ENCODE peak calls at places on chromosome 18, in four cellular contexts. E is H1, S is GM12878, K is NT2/D1. X is an unnamed sample.

GRCh38 chr18:304887-305529 is 37.2 kb upstream of the THOC1 start:
- DNase-seq in E (peak; percentile 48), S (no peak), K (peak; percentile 52), X (no peak)

GRCh38 chr18:77101410-77102245 is 31.0 kb downstream of the MBP start:
- DNase-seq in E (peak; percentile 45), S (peak; percentile 61), K (peak; percentile 48), X (no peak)

GRCh38 chr18:37270046-37270665 is 295.4 kb downstream of the CELF4 start:
- DNase-seq in E (peak; percentile 85), S (no peak), K (peak; percentile 25), X (peak; percentile 81)

GRCh38 chr18:55488473-55488872 is 99.5 kb downstream of the TCF4 start:
- DNase-seq in E (no peak), S (no peak), K (peak; percentile 32), X (no peak)

GRCh38 chr18:74589820-74590219 is 7.8 kb upstream of the ZNF407 start:
- DNase-seq in E (no peak), S (no peak), K (no peak), X (no peak)

GRCh38 chr18:50268022-50268747 is 1.9 kb upstream of the CFAP53 start:
- DNase-seq in E (peak; percentile 94), S (peak; percentile 62), K (peak; percentile 51), X (peak; percentile 55)

GRCh38 chr18:31741096-31741735 is 19.5 kb downstream of the SLC25A52 start:
- DNase-seq in E (peak; percentile 72), S (peak; percentile 16), K (peak; percentile 15), X (peak; percentile 64)

GRCh38 chr18:60861575-60861974 is 471.7 kb upstream of the CDH20 start:
- DNase-seq in E (no peak), S (no peak), K (no peak), X (no peak)

GRCh38 chr18:8367217-8367988 is 241.8 kb upstream of the RAB12 start:
- DNase-seq in E (peak; percentile 83), S (no peak), K (peak; percentile 59), X (peak; percentile 48)

GRCh38 chr18:12599543-12599942 is 58.4 kb downstream of the SPIRE1 start:
- DNase-seq in E (no peak), S (no peak), K (no peak), X (no peak)

GRCh38 chr18:46152436-46152807 is 48.2 kb downstream of the HAUS1 start:
- DNase-seq in E (no peak), S (no peak), K (no peak), X (no peak)

GRCh38 chr18:52160652-52161051 is 179.3 kb upstream of the DCC start:
- DNase-seq in E (no peak), S (no peak), K (peak; percentile 50), X (no peak)

GRCh38 chr18:44098551-44099098 is 582.1 kb upstream of the SETBP1 start:
- DNase-seq in E (peak; percentile 58), S (no peak), K (peak; percentile 16), X (peak; percentile 6)

GRCh38 chr18:79943608-79944125 is 7.8 kb downstream of the SLC66A2 start:
- DNase-seq in E (no peak), S (no peak), K (no peak), X (no peak)

GRCh38 chr18:46174317-46175039 is 70.3 kb downstream of the HAUS1 start:
- DNase-seq in E (peak; percentile 62), S (no peak), K (no peak), X (peak; percentile 25)

GRCh38 chr18:36760598-36760997 is 68.2 kb downstream of the TPGS2 start:
- DNase-seq in E (no peak), S (no peak), K (no peak), X (no peak)

GRCh38 chr18:31942301-31942998 is 478 bp downstream of the TRAPPC8 start:
- DNase-seq in E (no peak), S (no peak), K (no peak), X (peak; percentile 69)

GRCh38 chr18:36177913-36178312 is 9.4 kb upstream of the MOCOS start:
- DNase-seq in E (no peak), S (no peak), K (no peak), X (no peak)

GRCh38 chr18:63881851-63882250 is 5.7 kb upstream of the SERPINB2 start:
- DNase-seq in E (no peak), S (no peak), K (no peak), X (no peak)

GRCh38 chr18:54828290-54828871 is at the start of gene RAB27B:
- DNase-seq in E (peak; percentile 83), S (no peak), K (peak; percentile 54), X (peak; percentile 53)

GRCh38 chr18:10274327-10274726 is 180.1 kb upstream of the APCDD1 start:
- DNase-seq in E (no peak), S (no peak), K (no peak), X (no peak)

GRCh38 chr18:57846258-57846657 is 43.1 kb upstream of the ATP8B1 start:
- DNase-seq in E (no peak), S (no peak), K (no peak), X (no peak)

GRCh38 chr18:58218111-58218510 is 174.1 kb downstream of the NEDD4L start:
- DNase-seq in E (no peak), S (no peak), K (no peak), X (no peak)

GRCh38 chr18:11925800-11926481 is 17.8 kb upstream of the MPPE1 start:
- DNase-seq in E (no peak), S (no peak), K (no peak), X (no peak)

GRCh38 chr18:11889284-11889683 is 18.8 kb downstream of the MPPE1 start:
- DNase-seq in E (no peak), S (no peak), K (no peak), X (no peak)

GRCh38 chr18:63090334-63090733 is 229.2 kb downstream of the BCL2 start:
- DNase-seq in E (no peak), S (no peak), K (no peak), X (no peak)

GRCh38 chr18:31225668-31226067 is 63.0 kb upstream of the DSC1 start:
- DNase-seq in E (no peak), S (no peak), K (no peak), X (no peak)

GRCh38 chr18:47930086-47930843 is at the start of gene SMAD2:
- DNase-seq in E (peak; percentile 91), S (no peak), K (peak; percentile 44), X (no peak)

GRCh38 chr18:8696749-8697211 is 8.6 kb upstream of the MTCL1 start:
- DNase-seq in E (peak; percentile 95), S (no peak), K (no peak), X (peak; percentile 69)

GRCh38 chr18:76005632-76006031 is 489.4 kb downstream of the ZNF516 start:
- DNase-seq in E (no peak), S (no peak), K (no peak), X (no peak)

GRCh38 chr18:29271496-29271895 is 1094.6 kb upstream of the CDH2 start:
- DNase-seq in E (no peak), S (no peak), K (no peak), X (no peak)

GRCh38 chr18:8786766-8787670 is 81.7 kb downstream of the MTCL1 start:
- DNase-seq in E (no peak), S (no peak), K (no peak), X (no peak)

GRCh38 chr18:10164241-10165160 is 250.7 kb downstream of the VAPA start:
- DNase-seq in E (no peak), S (no peak), K (no peak), X (no peak)

GRCh38 chr18:55461843-55462242 is 126.1 kb downstream of the TCF4 start:
- DNase-seq in E (no peak), S (no peak), K (no peak), X (no peak)

GRCh38 chr18:69380324-69380723 is 20.4 kb upstream of the DOK6 start:
- DNase-seq in E (no peak), S (no peak), K (no peak), X (no peak)

GRCh38 chr18:29154196-29154757 is 977.3 kb upstream of the CDH2 start:
- DNase-seq in E (no peak), S (no peak), K (no peak), X (no peak)

DNA sequence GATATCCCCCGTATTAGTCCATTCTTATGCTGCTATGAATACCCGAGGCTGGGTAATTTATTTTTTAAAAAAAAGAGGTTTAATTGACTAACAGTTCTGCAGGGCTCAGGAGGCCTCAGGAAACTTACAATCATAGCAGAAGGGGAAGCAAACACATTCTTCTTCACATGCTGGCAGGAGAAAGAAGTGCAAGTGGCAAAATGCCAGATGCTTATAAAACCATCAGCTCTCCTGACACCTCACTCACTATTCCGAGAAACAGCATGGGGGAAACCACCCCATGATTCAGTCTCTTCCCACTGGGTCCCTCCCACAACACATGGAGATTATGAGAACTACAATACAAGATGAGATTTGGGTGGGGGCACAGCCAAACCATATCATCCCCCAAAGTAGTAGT is 2148.5 kb upstream of the PIK3C3 start:
- DNase-seq in E (no peak), S (no peak), K (no peak), X (no peak)
- TF ChIP-seq SUZ12 in E (no peak), S (no peak), K (no peak), X (no peak)

GRCh38 chr18:59685501-59685900 is 11.7 kb downstream of the CCBE1 start:
- DNase-seq in E (no peak), S (no peak), K (no peak), X (no peak)
- TF ChIP-seq SUZ12 in E (no peak), S (no peak), K (no peak), X (no peak)

GRCh38 chr18:5415665-5416064 is 120.1 kb upstream of the ZBTB14 start:
- DNase-seq in E (no peak), S (no peak), K (no peak), X (no peak)

GRCh38 chr18:5415035-5415434 is 119.5 kb upstream of the ZBTB14 start:
- DNase-seq in E (no peak), S (no peak), K (no peak), X (no peak)

GRCh38 chr18:5416112-5416511 is 120.6 kb upstream of the ZBTB14 start:
- DNase-seq in E (no peak), S (no peak), K (no peak), X (no peak)

GRCh38 chr18:5414546-5414945 is 119.0 kb upstream of the ZBTB14 start:
- DNase-seq in E (no peak), S (no peak), K (peak; percentile 23), X (peak; percentile 4)

GRCh38 chr18:5413447-5413846 is 117.9 kb upstream of the ZBTB14 start:
- DNase-seq in E (no peak), S (no peak), K (no peak), X (no peak)
- TF ChIP-seq SUZ12 in E (no peak), S (no peak), K (no peak), X (no peak)

GRCh38 chr18:3479978-3480377 is 30.0 kb downstream of the TGIF1 start:
- DNase-seq in E (no peak), S (no peak), K (no peak), X (no peak)

GRCh38 chr18:3480827-3481226 is 30.9 kb downstream of the TGIF1 start:
- DNase-seq in E (no peak), S (no peak), K (no peak), X (no peak)

GRCh38 chr18:3482258-3482657 is 32.3 kb downstream of the TGIF1 start:
- DNase-seq in E (no peak), S (no peak), K (no peak), X (no peak)

GRCh38 chr18:3478262-3478978 is 28.4 kb downstream of the TGIF1 start:
- DNase-seq in E (no peak), S (no peak), K (no peak), X (no peak)

DNA sequence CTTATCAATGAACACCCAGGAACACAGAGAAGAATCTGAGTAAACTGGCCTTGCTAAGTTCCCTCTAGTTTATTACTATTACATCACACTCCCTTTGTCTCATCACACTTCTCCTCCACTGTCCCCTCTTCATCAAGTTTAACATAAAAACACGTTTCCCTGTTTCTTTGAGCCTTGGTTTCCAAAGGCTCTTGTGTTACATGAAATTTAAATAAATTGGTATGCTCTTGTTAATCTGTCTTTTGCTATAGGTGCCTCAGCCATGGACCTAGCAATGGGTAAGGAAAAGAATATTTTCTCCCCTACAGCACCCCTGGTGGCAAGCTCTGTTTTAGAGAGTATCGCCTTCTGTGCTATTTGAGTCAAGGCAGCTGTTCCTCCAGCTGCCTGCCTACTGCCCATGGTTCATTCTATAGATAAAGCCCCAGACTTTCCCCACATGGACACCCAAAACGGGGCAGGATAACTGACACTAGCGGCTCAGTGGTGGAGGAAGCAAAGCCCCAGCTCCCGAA is 31.8 kb downstream of the TGIF1 start:
- DNase-seq in E (peak; percentile 61), S (no peak), K (no peak), X (peak; percentile 40)
- TF ChIP-seq SUZ12 in E (no peak), S (no peak), K (no peak), X (no peak)

X was measured in HEK293T.